ENCODE peak calls at places on chromosomes 13 and 19, in seven cellular contexts. O, Y, B, H, P, D and X are unnamed samples.

GRCh38 chr19:3471954-3472655 is 8.2 kb downstream of the SMIM24 start:
- DNase-seq in O (no peak), Y (no peak), B (peak), H (peak), P (peak), D (no peak), X (no peak)

GRCh38 chr13:98810746-98811145 is 58.3 kb upstream of the SLC15A1 start:
- DNase-seq in O (no peak), Y (no peak), B (no peak), H (no peak), P (no peak), D (no peak), X (no peak)

GRCh38 chr19:52667972-52668371 is 29.8 kb upstream of the ZNF83 start:
- DNase-seq in O (no peak), Y (no peak), B (no peak), H (no peak), P (no peak), D (no peak), X (no peak)

GRCh38 chr13:87671824-87672603 is 843 bp downstream of the SLITRK5 start:
- DNase-seq in O (no peak), Y (no peak), B (no peak), H (no peak), P (peak), D (no peak), X (no peak)

GRCh38 chr19:18840288-18841260 is 8.8 kb downstream of the UPF1 start:
- DNase-seq in O (no peak), Y (no peak), B (no peak), H (no peak), P (no peak), D (no peak), X (no peak)

GRCh38 chr13:25943666-25944065 is 108.2 kb downstream of the SHISA2 start:
- DNase-seq in O (no peak), Y (no peak), B (no peak), H (no peak), P (no peak), D (no peak), X (no peak)

GRCh38 chr19:33302974-33303790 is 848 bp upstream of the CEBPA start:
- DNase-seq in O (peak), Y (peak), B (peak), H (peak), P (peak), D (peak), X (no peak)

GRCh38 chr13:48299591-48299990 is 4.0 kb upstream of the RB1 start:
- DNase-seq in O (no peak), Y (no peak), B (no peak), H (no peak), P (no peak), D (no peak), X (no peak)

GRCh38 chr13:79451500-79451962 is 29.4 kb upstream of the NDFIP2 start:
- DNase-seq in O (no peak), Y (no peak), B (no peak), H (no peak), P (no peak), D (peak), X (peak)

GRCh38 chr13:73722120-73722519 is 412.1 kb downstream of the KLF12 start:
- DNase-seq in O (no peak), Y (no peak), B (no peak), H (no peak), P (no peak), D (peak), X (no peak)
- TF ChIP-seq CTCF in O (no peak), Y (no peak), B (no peak), H (no peak), P (no peak), D (peak), X (peak)

DNA sequence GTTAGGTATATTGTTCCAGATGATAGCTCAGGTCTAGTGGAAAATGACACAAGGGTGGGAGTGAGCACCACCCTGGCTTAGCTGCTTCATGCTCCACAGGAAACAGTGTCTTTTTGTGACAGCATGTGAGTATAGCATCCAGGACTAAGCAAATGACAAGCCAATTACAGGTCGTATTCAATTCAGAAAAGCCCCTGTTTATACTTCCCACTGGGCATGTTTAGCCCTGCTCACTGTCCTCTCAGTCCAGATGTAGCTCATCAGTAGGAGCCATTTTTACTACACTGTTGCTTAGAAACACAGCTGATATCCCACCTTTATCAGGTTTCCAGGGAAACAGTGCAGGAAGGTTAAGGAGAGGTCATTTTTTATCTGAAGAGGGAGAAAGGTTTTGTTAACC is 8.0 kb downstream of the ABHD13 start:
- DNase-seq in O (no peak), Y (no peak), B (no peak), H (no peak), P (no peak), D (no peak), X (no peak)
- TF ChIP-seq CTCF in O (no peak), Y (no peak), B (no peak), H (no peak), P (no peak), D (no peak), X (no peak)

DNA sequence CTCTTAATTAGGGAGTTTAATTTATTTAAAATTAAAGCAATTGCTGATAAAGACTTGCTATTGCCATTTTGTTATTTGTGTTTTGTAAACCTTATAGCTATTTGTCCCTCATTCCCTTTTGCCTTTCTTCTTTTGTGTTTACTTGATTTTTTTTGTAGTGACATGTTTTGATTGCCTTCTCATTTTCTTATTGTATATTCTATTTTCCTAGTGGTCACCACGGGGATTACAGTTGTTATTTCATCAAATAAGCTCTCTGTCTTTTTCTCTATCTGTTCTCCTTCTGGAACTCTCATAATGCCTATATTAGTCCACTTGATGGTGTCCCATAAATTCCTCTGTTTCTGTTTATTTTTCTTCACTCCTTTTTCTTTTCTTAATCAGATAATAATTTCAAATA is 64.4 kb upstream of the FRY start:
- DNase-seq in O (no peak), Y (no peak), B (no peak), H (no peak), P (no peak), D (no peak), X (no peak)
- TF ChIP-seq CTCF in O (no peak), Y (peak), B (peak), H (no peak), P (peak), D (no peak), X (no peak)

GRCh38 chr13:94800423-94800822 is 88.1 kb upstream of the SOX21 start:
- DNase-seq in O (no peak), Y (no peak), B (no peak), H (no peak), P (no peak), D (no peak), X (no peak)
- TF ChIP-seq CTCF in O (no peak), Y (no peak), B (no peak), H (no peak), P (no peak), D (no peak), X (no peak)

GRCh38 chr19:29779921-29780320 is 31.9 kb upstream of the CCNE1 start:
- DNase-seq in O (no peak), Y (no peak), B (no peak), H (no peak), P (no peak), D (no peak), X (no peak)
- TF ChIP-seq CTCF in O (no peak), Y (no peak), B (no peak), H (no peak), P (no peak), D (no peak), X (no peak)

GRCh38 chr13:92716749-92717148 is 509.9 kb upstream of the GPC6 start:
- DNase-seq in O (no peak), Y (no peak), B (no peak), H (no peak), P (no peak), D (peak), X (no peak)
- TF ChIP-seq CTCF in O (no peak), Y (no peak), B (peak), H (no peak), P (no peak), D (peak), X (peak)